ENCODE peak calls at places on chromosomes 2 and 18, in eight cellular contexts. M, J, Y, A, S, O, V and N are unnamed samples.

GRCh38 chr2:103144837-103145236 is 383.0 kb downstream of the TMEM182 start:
- DNase-seq in Y (no peak), J (no peak), A (no peak), O (no peak), M (no peak), S (no peak), V (no peak), N (no peak)

GRCh38 chr2:181203412-181203811 is 223.0 kb downstream of the UBE2E3 start:
- DNase-seq in V (peak; percentile 35), M (peak; percentile 79), S (no peak), O (peak; percentile 35), J (peak; percentile 79), Y (no peak), A (no peak), N (peak; percentile 80)

GRCh38 chr2:120379916-120380893 is 34.3 kb downstream of the INHBB start:
- DNase-seq in V (no peak), O (no peak), S (no peak), J (no peak), Y (no peak), A (no peak), M (no peak), N (no peak)

GRCh38 chr2:9287400-9288059 is 80.9 kb downstream of the ASAP2 start:
- DNase-seq in Y (no peak), M (peak; percentile 99), A (no peak), S (no peak), O (peak; percentile 94), V (peak; percentile 24), J (peak; percentile 97), N (peak; percentile 100)

GRCh38 chr18:27843783-27844415 is 333.0 kb downstream of the CDH2 start:
- DNase-seq in Y (no peak), M (peak; percentile 38), S (no peak), V (no peak), J (no peak), O (peak; percentile 37), A (no peak), N (peak; percentile 63)

GRCh38 chr2:43135583-43135982 is 90.8 kb downstream of the ZFP36L2 start:
- DNase-seq in M (no peak), A (no peak), O (no peak), Y (no peak), J (no peak), S (peak; percentile 59), V (peak; percentile 4), N (no peak)

GRCh38 chr18:53861185-53861584 is 363.3 kb downstream of the MBD2 start:
- DNase-seq in M (no peak), J (no peak), S (no peak), Y (no peak), O (no peak), A (no peak), V (no peak), N (no peak)

GRCh38 chr18:25453556-25454269 is 101.7 kb upstream of the ZNF521 start:
- DNase-seq in S (no peak), V (peak; percentile 29), A (no peak), O (peak; percentile 4), J (no peak), M (peak; percentile 69), Y (no peak), N (peak; percentile 90)

GRCh38 chr18:75408554-75409506 is 18.7 kb downstream of the SMIM21 start:
- DNase-seq in S (no peak), J (peak; percentile 98), V (peak; percentile 24), M (peak; percentile 100), Y (no peak), A (no peak), O (peak; percentile 77), N (peak; percentile 96)

GRCh38 chr18:49618741-49619392 is 57.0 kb downstream of the LIPG start:
- DNase-seq in V (peak; percentile 36), S (no peak), J (no peak), O (peak; percentile 46), A (no peak), Y (no peak), M (no peak), N (no peak)

GRCh38 chr2:191349990-191350389 is 104.8 kb downstream of the MYO1B start:
- DNase-seq in M (no peak), S (no peak), O (no peak), V (no peak), Y (no peak), A (no peak), J (no peak), N (no peak)
- TF ChIP-seq CTCF in M (peak; percentile 14), S (no peak), O (no peak), V (peak; percentile 28), Y (no peak), A (no peak), J (no peak), N (peak; percentile 22)

GRCh38 chr2:14194233-14194632 is 438.3 kb upstream of the LRATD1 start:
- DNase-seq in M (no peak), S (no peak), J (no peak), O (no peak), Y (no peak), V (no peak), A (no peak), N (no peak)

GRCh38 chr2:14199040-14199439 is 433.5 kb upstream of the LRATD1 start:
- DNase-seq in J (no peak), M (no peak), V (no peak), S (no peak), Y (no peak), O (no peak), A (no peak), N (no peak)

GRCh38 chr2:14197293-14197692 is 435.2 kb upstream of the LRATD1 start:
- DNase-seq in O (no peak), Y (no peak), A (no peak), S (no peak), V (no peak), M (no peak), J (no peak), N (no peak)
- H3K4me3 ChIP-seq in O (no peak overlapping the region), Y (no peak overlapping the region), A (no peak overlapping the region), S (no peak overlapping the region), V (no peak overlapping the region), M (no peak overlapping the region), J (no peak overlapping the region), N (no peak overlapping the region)

GRCh38 chr18:57969824-57970223 is 74.2 kb upstream of the NEDD4L start:
- DNase-seq in Y (no peak), S (no peak), M (no peak), J (no peak), A (no peak), O (no peak), V (no peak), N (no peak)

GRCh38 chr18:57974585-57974984 is 69.4 kb upstream of the NEDD4L start:
- DNase-seq in M (no peak), A (no peak), S (no peak), V (no peak), J (no peak), Y (no peak), O (no peak), N (no peak)

GRCh38 chr18:57973889-57974288 is 70.1 kb upstream of the NEDD4L start:
- DNase-seq in J (no peak), A (no peak), O (no peak), V (no peak), M (no peak), Y (no peak), S (no peak), N (no peak)

GRCh38 chr18:57975805-57976204 is 68.2 kb upstream of the NEDD4L start:
- DNase-seq in Y (no peak), A (no peak), S (no peak), M (no peak), J (no peak), V (no peak), O (no peak), N (no peak)

DNA sequence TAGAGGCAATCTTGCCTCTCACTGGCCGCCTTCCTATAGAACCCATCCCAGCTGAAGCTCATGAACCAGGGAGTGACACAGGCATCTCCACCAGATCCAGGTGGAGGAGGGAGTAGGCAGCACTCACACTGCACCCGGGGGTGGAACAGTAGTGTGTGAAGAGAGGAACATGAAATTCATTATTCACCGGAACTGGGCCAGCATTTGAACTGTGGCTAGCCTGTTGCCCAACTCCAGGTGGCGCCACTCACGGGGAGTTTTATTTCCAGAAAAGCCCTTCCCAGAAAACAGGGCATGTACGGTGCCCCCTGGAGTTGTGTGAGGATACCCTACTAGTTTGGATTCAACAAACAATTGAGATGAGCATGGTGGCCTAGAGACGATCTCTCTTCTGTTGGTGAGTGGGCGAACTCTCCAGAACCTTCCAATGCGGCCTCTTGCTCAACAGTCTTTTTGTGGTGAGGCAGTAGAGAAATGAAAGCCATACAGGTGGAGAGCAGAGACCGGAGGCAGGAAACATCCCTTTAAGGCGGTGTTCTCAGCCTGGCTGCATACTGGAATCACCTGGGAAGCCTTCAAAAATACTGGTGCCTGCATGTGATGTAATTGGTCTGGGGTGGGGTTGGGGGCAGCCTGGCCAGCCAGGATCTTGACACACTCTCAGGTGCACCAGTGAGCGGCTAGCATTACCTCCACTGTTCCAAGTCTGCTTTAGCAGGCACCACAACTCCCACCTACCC is 73.5 kb upstream of the NEDD4L start:
- DNase-seq in V (no peak), J (peak; percentile 34), M (peak; percentile 16), O (no peak), S (no peak), Y (no peak), A (no peak), N (no peak)
- TF ChIP-seq CTCF in V (peak; percentile 16), J (peak; percentile 81), M (peak; percentile 49), O (peak; percentile 44), S (no peak), Y (no peak), A (no peak), N (no peak)

DNA sequence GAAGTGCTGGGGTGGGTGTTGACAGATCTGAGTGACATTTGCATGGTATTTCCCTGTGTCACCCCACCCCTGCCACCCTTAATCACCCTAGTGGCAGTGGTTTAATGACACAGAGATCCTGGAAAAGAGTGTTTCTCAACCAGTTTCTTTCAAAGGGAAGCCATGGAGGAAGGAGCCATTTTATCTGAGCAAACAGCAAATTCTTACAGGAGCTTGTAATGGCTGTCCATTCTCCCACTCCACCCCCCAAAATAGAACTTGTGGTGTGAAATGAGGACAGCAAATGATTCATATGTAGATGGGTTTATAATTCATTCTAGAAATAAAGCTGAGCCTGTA is 51.5 kb downstream of the CDC42EP3 start:
- DNase-seq in J (no peak), A (no peak), S (no peak), V (no peak), M (no peak), O (no peak), Y (no peak), N (peak; percentile 35)
- H3K4me3 ChIP-seq in J (no peak overlapping the region), A (no peak overlapping the region), S (no peak overlapping the region), V (no peak overlapping the region), M (no peak overlapping the region), O (no peak overlapping the region), Y (no peak overlapping the region), N (no peak overlapping the region)

GRCh38 chr2:196407675-196408265 is 231.7 kb upstream of the CCDC150 start:
- DNase-seq in A (no peak), J (no peak), M (no peak), V (no peak), O (no peak), S (no peak), Y (no peak), N (no peak)
- TF ChIP-seq CTCF in A (no peak), J (no peak), M (no peak), V (no peak), O (no peak), S (no peak), Y (no peak), N (no peak)

GRCh38 chr2:71070294-71071025 is 2.0 kb downstream of the NAGK start:
- DNase-seq in Y (no peak), V (peak; percentile 47), O (peak; percentile 57), A (peak; percentile 56), J (peak; percentile 19), S (peak; percentile 87), M (peak; percentile 62), N (peak; percentile 57)
- H3K4me3 ChIP-seq in Y (no peak overlapping the region), V (no peak overlapping the region), O (no peak overlapping the region), A (no peak overlapping the region), J (no peak overlapping the region), S (peak overlapping the region; percentile 93), M (no peak overlapping the region), N (peak overlapping the region; percentile 94)

GRCh38 chr18:60162390-60162789 is 210.2 kb downstream of the MC4R start:
- DNase-seq in Y (no peak), A (no peak), V (no peak), J (no peak), O (no peak), S (no peak), M (no peak), N (no peak)
- TF ChIP-seq CTCF in Y (no peak), A (no peak), V (no peak), J (no peak), O (no peak), S (no peak), M (no peak), N (no peak)